ENCODE peak calls at places on chromosome 21, in eight cellular contexts. G is astrocyte of the spinal cord, O is AG04450, R is K562, M is RWPE1, E is hepatocyte, P is transverse colon, N is AG09309. B is an unnamed sample.

GRCh38 chr21:35925497-35925896 is 134.8 kb downstream of the SETD4 start:
- DNase-seq in N (no peak), M (peak), R (peak), E (no peak), P (no peak), G (peak), O (no peak), B (no peak)

GRCh38 chr21:30434033-30434631 is 4.1 kb downstream of the KRTAP13-4 start:
- DNase-seq in N (no peak), P (peak), E (peak), R (peak), O (no peak), G (peak), M (peak), B (peak)

GRCh38 chr21:38119793-38120192 is 137.0 kb upstream of the KCNJ15 start:
- DNase-seq in M (no peak), N (no peak), G (no peak), P (no peak), O (no peak), R (no peak), E (no peak), B (no peak)

GRCh38 chr21:40680311-40680710 is 166.6 kb downstream of the DSCAM start:
- DNase-seq in G (no peak), P (no peak), N (no peak), E (no peak), R (no peak), O (no peak), M (no peak), B (no peak)

GRCh38 chr21:39562791-39563770 is 49.7 kb upstream of the B3GALT5 start:
- DNase-seq in E (no peak), M (no peak), P (no peak), R (no peak), O (no peak), N (no peak), G (no peak), B (no peak)

GRCh38 chr21:38170283-38170682 is 86.5 kb upstream of the KCNJ15 start:
- DNase-seq in M (peak), P (no peak), N (no peak), E (peak), G (peak), R (no peak), O (no peak), B (peak)

GRCh38 chr21:37452222-37452621 is 85.6 kb downstream of the DYRK1A start:
- DNase-seq in E (peak), R (no peak), N (peak), P (no peak), G (peak), O (peak), M (peak), B (no peak)

GRCh38 chr21:46099476-46099875 is 1.6 kb downstream of the COL6A2 start:
- DNase-seq in R (no peak), E (peak), G (no peak), O (no peak), N (no peak), M (no peak), P (peak), B (peak)

GRCh38 chr21:34884346-34884929 is 164.7 kb downstream of the RUNX1 start:
- DNase-seq in M (no peak), O (no peak), E (no peak), R (no peak), N (no peak), P (no peak), G (peak), B (no peak)

GRCh38 chr21:35071347-35071746 is 22.2 kb upstream of the RUNX1 start:
- DNase-seq in E (no peak), O (no peak), R (no peak), M (no peak), N (no peak), G (no peak), P (no peak), B (no peak)

GRCh38 chr21:38958940-38959685 is 153.4 kb downstream of the ETS2 start:
- DNase-seq in G (peak), R (peak), O (no peak), M (no peak), N (no peak), E (peak), P (peak), B (no peak)

GRCh38 chr21:37225440-37225839 is 41.7 kb downstream of the VPS26C start:
- DNase-seq in E (no peak), M (no peak), G (no peak), P (no peak), O (no peak), N (no peak), R (no peak), B (no peak)

GRCh38 chr21:25944672-25945213 is 210.0 kb downstream of the GABPA start:
- DNase-seq in R (no peak), N (no peak), G (no peak), E (no peak), O (no peak), P (no peak), M (no peak), B (no peak)

GRCh38 chr21:34845521-34846213 is 176.9 kb downstream of the CLIC6 start:
- DNase-seq in M (peak), N (no peak), E (peak), R (no peak), O (peak), G (peak), P (peak), B (no peak)

GRCh38 chr21:46437511-46437910 is 21.2 kb upstream of the DIP2A start:
- DNase-seq in P (no peak), E (no peak), G (no peak), O (no peak), M (no peak), R (no peak), N (no peak), B (no peak)

GRCh38 chr21:34950980-34951379 is 98.1 kb downstream of the RUNX1 start:
- DNase-seq in G (no peak), R (peak), O (no peak), E (no peak), P (no peak), M (no peak), N (no peak), B (no peak)

GRCh38 chr21:21682172-21682571 is 684.0 kb downstream of the NCAM2 start:
- DNase-seq in R (no peak), O (no peak), G (peak), N (no peak), E (no peak), P (no peak), M (no peak), B (no peak)

GRCh38 chr21:26769613-26770188 is 75.5 kb downstream of the ADAMTS1 start:
- DNase-seq in M (peak), P (no peak), E (peak), G (peak), O (peak), R (no peak), N (no peak), B (peak)

GRCh38 chr21:39556176-39556575 is 56.6 kb upstream of the B3GALT5 start:
- DNase-seq in N (no peak), E (no peak), O (no peak), R (no peak), G (no peak), M (no peak), P (no peak), B (no peak)

GRCh38 chr21:35314896-35315582 is 265.9 kb upstream of the RUNX1 start:
- DNase-seq in N (no peak), R (no peak), E (no peak), P (no peak), O (no peak), G (no peak), M (no peak), B (no peak)

GRCh38 chr21:35291963-35292627 is 243.0 kb upstream of the RUNX1 start:
- DNase-seq in M (no peak), G (peak), P (no peak), O (no peak), E (no peak), N (no peak), R (no peak), B (no peak)

GRCh38 chr21:39867198-39867650 is at the start of gene PCP4:
- DNase-seq in N (no peak), P (peak), O (no peak), G (peak), R (peak), M (peak), E (peak), B (peak)

GRCh38 chr21:35578831-35579470 is 481.4 kb downstream of the SETD4 start:
- DNase-seq in M (no peak), E (no peak), R (no peak), G (peak), O (no peak), N (peak), P (no peak), B (no peak)

GRCh38 chr21:36788116-36788515 is 89.2 kb downstream of the SIM2 start:
- DNase-seq in G (no peak), N (no peak), M (peak), R (no peak), P (peak), O (no peak), E (peak), B (no peak)

GRCh38 chr21:31141389-31142021 is 103.2 kb upstream of the KRTAP19-8 start:
- DNase-seq in O (no peak), E (no peak), G (no peak), R (no peak), N (no peak), M (no peak), P (no peak), B (no peak)

GRCh38 chr21:40016667-40017066 is 149.4 kb downstream of the PCP4 start:
- DNase-seq in O (no peak), E (no peak), N (no peak), P (no peak), M (no peak), R (no peak), G (no peak), B (no peak)

GRCh38 chr21:37458669-37459276 is 92.2 kb downstream of the DYRK1A start:
- DNase-seq in E (no peak), N (no peak), G (no peak), P (no peak), R (no peak), O (no peak), M (no peak), B (no peak)

GRCh38 chr21:15441999-15442398 is 287.8 kb upstream of the USP25 start:
- DNase-seq in E (no peak), N (no peak), P (no peak), G (no peak), O (no peak), M (no peak), R (no peak), B (no peak)

GRCh38 chr21:20856926-20857325 is 141.3 kb upstream of the NCAM2 start:
- DNase-seq in M (no peak), E (peak), N (no peak), R (peak), P (no peak), G (no peak), O (no peak), B (no peak)

GRCh38 chr21:35578350-35578782 is 482.0 kb downstream of the SETD4 start:
- DNase-seq in R (no peak), E (no peak), O (peak), N (peak), P (no peak), G (peak), M (peak), B (no peak)

GRCh38 chr21:26843912-26844257 is 1.3 kb downstream of the ADAMTS1 start:
- DNase-seq in N (no peak), E (peak), M (peak), P (no peak), O (no peak), R (no peak), G (peak), B (no peak)

GRCh38 chr21:29403291-29403690 is 104.6 kb downstream of the BACH1 start:
- DNase-seq in R (no peak), M (no peak), N (no peak), G (peak), O (no peak), P (no peak), E (no peak), B (no peak)
- TF ChIP-seq CTCF in R (no peak), M (no peak), N (no peak), G (no peak), O (no peak), P (no peak), E (no peak), B (no peak)

GRCh38 chr21:42466700-42467612 is 29.1 kb downstream of the RSPH1 start:
- DNase-seq in R (peak), P (peak), E (peak), G (peak), N (no peak), M (no peak), O (no peak), B (no peak)
- TF ChIP-seq CTCF in R (peak), P (peak), E (peak), G (peak), N (peak), M (no peak), O (no peak), B (no peak)

GRCh38 chr21:16533692-16534407 is 804.1 kb downstream of the USP25 start:
- DNase-seq in N (no peak), R (no peak), E (no peak), O (no peak), M (no peak), G (no peak), P (no peak), B (no peak)
- TF ChIP-seq CTCF in N (no peak), R (no peak), E (no peak), O (no peak), M (no peak), G (no peak), P (no peak), B (no peak)

DNA sequence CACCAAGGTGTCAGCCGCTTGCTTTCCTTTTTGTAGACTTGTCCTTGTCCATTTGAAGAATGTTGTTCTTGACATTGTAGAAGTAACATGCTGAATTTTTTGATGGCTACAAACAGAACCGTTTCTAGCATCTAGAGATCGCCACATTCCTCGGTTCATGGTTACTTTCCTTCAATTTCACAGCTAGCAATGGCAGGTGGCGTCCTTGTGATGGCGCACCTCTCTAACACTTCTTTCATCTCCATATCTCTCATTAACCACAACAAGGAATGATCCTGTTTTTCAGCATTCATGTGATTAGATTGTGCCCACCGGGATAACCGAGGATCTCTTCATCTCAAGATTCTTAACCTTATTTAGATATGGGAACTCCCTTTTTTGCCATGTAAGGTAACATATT is 2129.8 kb downstream of the NCAM2 start:
- DNase-seq in P (no peak), R (no peak), E (no peak), N (no peak), O (no peak), G (no peak), M (no peak), B (no peak)
- TF ChIP-seq CTCF in P (no peak), R (no peak), E (no peak), N (no peak), O (no peak), G (no peak), M (no peak), B (no peak)

DNA sequence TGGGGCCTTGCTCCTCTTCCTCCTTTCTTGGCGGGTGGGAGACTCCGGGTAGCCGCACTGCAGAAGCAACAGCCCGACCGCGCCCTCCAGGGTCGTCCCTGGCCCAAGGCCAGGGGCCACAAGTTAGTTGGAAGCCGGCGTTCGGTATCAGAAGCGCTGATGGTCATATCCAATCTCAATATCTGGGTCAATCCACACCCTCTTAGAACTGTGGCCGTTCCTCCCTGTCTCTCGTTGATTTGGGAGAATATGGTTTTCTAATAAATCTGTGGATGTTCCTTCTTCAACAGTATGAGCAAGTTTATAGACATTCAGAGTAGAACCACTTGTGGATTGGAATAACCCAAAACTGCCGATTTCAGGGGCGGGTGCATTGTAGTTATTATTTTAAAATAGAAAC is 2.5 kb downstream of the OLIG2 start:
- DNase-seq in G (no peak), M (no peak), P (no peak), E (no peak), R (no peak), O (no peak), N (no peak), B (no peak)
- TF ChIP-seq CTCF in G (no peak), M (no peak), P (no peak), E (no peak), R (no peak), O (no peak), N (no peak), B (no peak)

GRCh38 chr21:41868062-41868710 is 11.0 kb downstream of the PRDM15 start:
- DNase-seq in R (no peak), G (peak), O (no peak), P (peak), N (no peak), M (no peak), E (no peak), B (no peak)
- TF ChIP-seq CTCF in R (no peak), G (no peak), O (no peak), P (no peak), N (no peak), M (no peak), E (no peak), B (no peak)

GRCh38 chr21:44847261-44848056 is 26.0 kb downstream of the PTTG1IP start:
- DNase-seq in M (no peak), N (no peak), P (no peak), G (no peak), O (no peak), E (no peak), R (no peak), B (no peak)

GRCh38 chr21:44845418-44846200 is 27.7 kb upstream of the SUMO3 start:
- DNase-seq in M (peak), P (peak), G (peak), O (no peak), N (no peak), R (peak), E (peak), B (peak)

GRCh38 chr21:44844256-44844655 is 26.4 kb upstream of the SUMO3 start:
- DNase-seq in P (no peak), E (no peak), O (no peak), G (no peak), R (no peak), M (no peak), N (no peak), B (no peak)

GRCh38 chr21:44846485-44847260 is 26.8 kb downstream of the PTTG1IP start:
- DNase-seq in G (no peak), R (no peak), P (peak), M (peak), O (no peak), N (no peak), E (peak), B (no peak)

GRCh38 chr21:44846201-44846484 is 27.3 kb downstream of the PTTG1IP start:
- DNase-seq in P (no peak), O (no peak), R (no peak), N (no peak), M (no peak), G (peak), E (no peak), B (no peak)
- TF ChIP-seq CTCF in P (no peak), O (no peak), R (no peak), N (no peak), M (no peak), G (no peak), E (no peak), B (no peak)

GRCh38 chr21:33299181-33299752 is 25.5 kb upstream of the IFNAR1 start:
- DNase-seq in R (no peak), E (no peak), P (peak), N (no peak), G (no peak), M (peak), O (no peak), B (no peak)

GRCh38 chr21:33301632-33302002 is 23.2 kb upstream of the IFNAR1 start:
- DNase-seq in R (no peak), P (no peak), G (no peak), M (no peak), N (no peak), O (no peak), E (no peak), B (no peak)

GRCh38 chr21:33300701-33301631 is 23.8 kb upstream of the IFNAR1 start:
- DNase-seq in G (no peak), P (no peak), O (no peak), N (no peak), E (no peak), M (no peak), R (no peak), B (no peak)

GRCh38 chr21:33302796-33303195 is 22.0 kb upstream of the IFNAR1 start:
- DNase-seq in E (no peak), P (no peak), M (no peak), N (no peak), O (no peak), R (no peak), G (no peak), B (no peak)

GRCh38 chr21:33302055-33302454 is 22.7 kb upstream of the IFNAR1 start:
- DNase-seq in P (no peak), O (no peak), G (no peak), E (no peak), M (peak), R (no peak), N (no peak), B (no peak)
- TF ChIP-seq CTCF in P (no peak), O (no peak), G (no peak), E (no peak), M (no peak), R (no peak), N (no peak), B (no peak)

B was measured in endothelial cell.